ENCODE peak calls at places on chromosome 1, in nine cellular contexts. One of them, this sample, is unnamed.

GRCh38 chr1:156122519-156123355 is 8.2 kb downstream of the LMNA start:
- DNase-seq in kidney: peak
- DNase-seq in ovary: peak
- DNase-seq in stomach: peak
- DNase-seq in dorsolateral prefrontal cortex: peak
- DNase-seq in brain microvascular endothelial cell: peak
- DNase-seq in PC-9: peak
- DNase-seq in A549: peak
- DNase-seq in body of pancreas: peak
- DNase-seq in this sample: no peak

GRCh38 chr1:156126043-156126700 is 11.7 kb downstream of the LMNA start:
- DNase-seq in kidney: peak
- DNase-seq in ovary: peak
- DNase-seq in stomach: peak
- DNase-seq in dorsolateral prefrontal cortex: peak
- DNase-seq in brain microvascular endothelial cell: peak
- DNase-seq in PC-9: peak
- DNase-seq in A549: peak
- DNase-seq in body of pancreas: peak
- DNase-seq in this sample: no peak

GRCh38 chr1:25649505-25650218 is 33.1 kb downstream of the MAN1C1 start:
- DNase-seq in kidney: no peak
- DNase-seq in ovary: peak
- DNase-seq in stomach: no peak
- DNase-seq in dorsolateral prefrontal cortex: no peak
- DNase-seq in brain microvascular endothelial cell: no peak
- DNase-seq in PC-9: no peak
- DNase-seq in A549: no peak
- DNase-seq in body of pancreas: no peak
- DNase-seq in this sample: no peak

GRCh38 chr1:61605607-61606321 is 119.2 kb downstream of the TM2D1 start:
- DNase-seq in kidney: no peak
- DNase-seq in ovary: no peak
- DNase-seq in stomach: no peak
- DNase-seq in dorsolateral prefrontal cortex: no peak
- DNase-seq in brain microvascular endothelial cell: peak
- DNase-seq in PC-9: no peak
- DNase-seq in A549: no peak
- DNase-seq in body of pancreas: no peak
- DNase-seq in this sample: no peak

GRCh38 chr1:201473296-201473695 is 4.3 kb upstream of the PHLDA3 start:
- DNase-seq in kidney: no peak
- DNase-seq in ovary: no peak
- DNase-seq in stomach: no peak
- DNase-seq in dorsolateral prefrontal cortex: no peak
- DNase-seq in brain microvascular endothelial cell: no peak
- DNase-seq in PC-9: no peak
- DNase-seq in A549: no peak
- DNase-seq in body of pancreas: no peak
- DNase-seq in this sample: no peak

GRCh38 chr1:212254853-212255363 is 30.3 kb upstream of the PPP2R5A start:
- DNase-seq in kidney: no peak
- DNase-seq in ovary: no peak
- DNase-seq in stomach: no peak
- DNase-seq in dorsolateral prefrontal cortex: no peak
- DNase-seq in brain microvascular endothelial cell: no peak
- DNase-seq in PC-9: no peak
- DNase-seq in A549: peak
- DNase-seq in body of pancreas: no peak
- DNase-seq in this sample: no peak

GRCh38 chr1:2587860-2588571 is 1.4 kb downstream of the PRXL2B start:
- DNase-seq in kidney: peak
- DNase-seq in ovary: no peak
- DNase-seq in stomach: no peak
- DNase-seq in dorsolateral prefrontal cortex: no peak
- DNase-seq in brain microvascular endothelial cell: no peak
- DNase-seq in PC-9: no peak
- DNase-seq in A549: no peak
- DNase-seq in body of pancreas: no peak
- DNase-seq in this sample: peak

GRCh38 chr1:169925505-169926482 is 32.1 kb upstream of the SCYL3 start:
- DNase-seq in kidney: no peak
- DNase-seq in ovary: no peak
- DNase-seq in stomach: no peak
- DNase-seq in dorsolateral prefrontal cortex: no peak
- DNase-seq in brain microvascular endothelial cell: no peak
- DNase-seq in PC-9: no peak
- DNase-seq in A549: no peak
- DNase-seq in body of pancreas: no peak
- DNase-seq in this sample: no peak

GRCh38 chr1:100034465-100034864 is 64.7 kb downstream of the SLC35A3 start:
- DNase-seq in kidney: no peak
- DNase-seq in ovary: no peak
- DNase-seq in stomach: no peak
- DNase-seq in dorsolateral prefrontal cortex: no peak
- DNase-seq in brain microvascular endothelial cell: no peak
- DNase-seq in PC-9: no peak
- DNase-seq in A549: peak
- DNase-seq in body of pancreas: no peak
- DNase-seq in this sample: no peak

GRCh38 chr1:58618303-58618702 is 41.3 kb upstream of the TACSTD2 start:
- DNase-seq in kidney: no peak
- DNase-seq in ovary: no peak
- DNase-seq in stomach: peak
- DNase-seq in dorsolateral prefrontal cortex: no peak
- DNase-seq in brain microvascular endothelial cell: peak
- DNase-seq in PC-9: peak
- DNase-seq in A549: peak
- DNase-seq in body of pancreas: peak
- DNase-seq in this sample: no peak

GRCh38 chr1:70327306-70328076 is 27.0 kb downstream of the ANKRD13C start:
- DNase-seq in kidney: no peak
- DNase-seq in ovary: no peak
- DNase-seq in stomach: no peak
- DNase-seq in dorsolateral prefrontal cortex: no peak
- DNase-seq in brain microvascular endothelial cell: no peak
- DNase-seq in PC-9: no peak
- DNase-seq in A549: no peak
- DNase-seq in body of pancreas: no peak
- DNase-seq in this sample: no peak

GRCh38 chr1:41341756-41342562 is 19.3 kb upstream of the FOXO6 start:
- DNase-seq in kidney: no peak
- DNase-seq in ovary: peak
- DNase-seq in stomach: peak
- DNase-seq in dorsolateral prefrontal cortex: no peak
- DNase-seq in brain microvascular endothelial cell: no peak
- DNase-seq in PC-9: peak
- DNase-seq in A549: no peak
- DNase-seq in body of pancreas: peak
- DNase-seq in this sample: peak

GRCh38 chr1:177223359-177223758 is 52.6 kb downstream of the BRINP2 start:
- DNase-seq in kidney: no peak
- DNase-seq in ovary: no peak
- DNase-seq in stomach: no peak
- DNase-seq in dorsolateral prefrontal cortex: no peak
- DNase-seq in brain microvascular endothelial cell: no peak
- DNase-seq in PC-9: no peak
- DNase-seq in A549: no peak
- DNase-seq in body of pancreas: no peak
- DNase-seq in this sample: no peak

GRCh38 chr1:33743221-33743998 is 120.5 kb upstream of the HMGB4 start:
- DNase-seq in kidney: no peak
- DNase-seq in ovary: no peak
- DNase-seq in stomach: no peak
- DNase-seq in dorsolateral prefrontal cortex: no peak
- DNase-seq in brain microvascular endothelial cell: no peak
- DNase-seq in PC-9: no peak
- DNase-seq in A549: no peak
- DNase-seq in body of pancreas: no peak
- DNase-seq in this sample: no peak

GRCh38 chr1:162128693-162129356 is 59.3 kb downstream of the NOS1AP start:
- DNase-seq in kidney: no peak
- DNase-seq in ovary: no peak
- DNase-seq in stomach: no peak
- DNase-seq in dorsolateral prefrontal cortex: no peak
- DNase-seq in brain microvascular endothelial cell: no peak
- DNase-seq in PC-9: no peak
- DNase-seq in A549: no peak
- DNase-seq in body of pancreas: no peak
- DNase-seq in this sample: no peak

DNA sequence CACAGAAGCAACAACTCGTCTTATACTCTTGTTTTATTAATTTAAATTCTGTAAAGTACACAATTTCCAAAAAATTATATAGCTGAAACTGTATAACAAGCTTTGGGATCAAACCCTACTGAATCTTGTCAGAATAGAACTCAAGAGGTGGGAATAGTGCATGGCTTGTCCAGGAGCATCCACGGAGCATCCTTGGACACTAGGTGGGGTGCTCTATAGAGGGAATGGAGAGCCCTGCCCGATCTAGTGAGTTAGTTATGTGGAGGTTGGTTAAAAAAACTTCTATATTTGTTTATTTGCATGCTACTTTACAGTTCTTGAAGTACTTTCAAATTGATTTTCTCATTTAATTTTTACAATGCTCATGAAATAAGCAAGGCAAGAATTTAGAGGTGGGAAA is 28.3 kb downstream of the ROR1 start:
- DNase-seq in kidney: no peak
- DNase-seq in ovary: no peak
- DNase-seq in stomach: no peak
- DNase-seq in dorsolateral prefrontal cortex: no peak
- DNase-seq in brain microvascular endothelial cell: no peak
- DNase-seq in PC-9: no peak
- DNase-seq in A549: no peak
- DNase-seq in body of pancreas: no peak
- DNase-seq in this sample: no peak
- TF ChIP-seq CTCF in kidney: no peak
- TF ChIP-seq CTCF in ovary: no peak
- TF ChIP-seq CTCF in stomach: no peak
- TF ChIP-seq CTCF in dorsolateral prefrontal cortex: no peak
- TF ChIP-seq CTCF in brain microvascular endothelial cell: peak
- TF ChIP-seq CTCF in PC-9: no peak
- TF ChIP-seq CTCF in A549: no peak
- TF ChIP-seq CTCF in body of pancreas: no peak
- TF ChIP-seq CTCF in this sample: peak

DNA sequence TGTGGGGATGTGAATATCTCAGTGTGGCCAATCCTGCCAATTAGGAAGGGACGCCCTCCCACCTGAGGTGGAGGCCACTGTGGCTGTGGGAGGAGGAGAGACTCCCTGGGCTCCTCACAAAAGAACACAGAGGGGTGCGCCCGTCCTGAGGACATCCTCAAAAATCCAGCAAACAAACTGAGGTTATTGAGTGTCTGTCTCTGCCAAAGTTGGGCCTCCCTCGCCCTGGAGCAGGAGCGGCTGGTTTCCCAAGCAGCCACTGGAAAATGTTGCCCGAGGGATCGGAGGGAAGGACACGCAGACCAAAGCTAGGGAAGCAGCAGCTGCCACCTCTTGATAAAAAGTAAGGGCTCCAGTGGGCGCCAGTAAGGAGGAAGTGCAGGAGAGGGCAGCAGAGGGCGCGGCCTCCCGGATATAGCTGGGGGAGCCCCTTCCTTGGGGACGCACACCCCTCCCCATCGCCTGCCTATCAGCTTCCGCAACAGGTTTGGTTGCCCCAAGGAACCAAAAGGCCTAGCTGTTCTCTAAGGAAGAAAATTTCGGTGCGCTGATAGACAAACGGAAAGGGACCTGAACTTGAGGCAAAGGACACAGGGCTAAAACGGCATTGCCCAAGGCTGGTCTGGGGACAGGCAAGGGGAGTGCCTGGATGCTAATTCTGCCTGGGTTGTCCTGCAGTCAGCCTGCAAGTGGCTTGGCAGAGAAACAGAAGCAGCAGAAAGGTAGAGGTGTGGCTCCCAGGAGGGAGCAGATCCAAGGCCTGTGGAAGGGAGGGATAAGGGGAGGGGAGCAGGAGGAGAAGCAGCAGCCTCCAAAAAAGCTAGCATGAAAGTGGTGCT is 1.7 kb upstream of the GRIK3 start:
- DNase-seq in kidney: no peak
- DNase-seq in ovary: no peak
- DNase-seq in stomach: no peak
- DNase-seq in dorsolateral prefrontal cortex: no peak
- DNase-seq in brain microvascular endothelial cell: no peak
- DNase-seq in PC-9: no peak
- DNase-seq in A549: no peak
- DNase-seq in body of pancreas: no peak
- DNase-seq in this sample: no peak
- TF ChIP-seq CTCF in kidney: no peak
- TF ChIP-seq CTCF in ovary: no peak
- TF ChIP-seq CTCF in stomach: no peak
- TF ChIP-seq CTCF in dorsolateral prefrontal cortex: no peak
- TF ChIP-seq CTCF in brain microvascular endothelial cell: no peak
- TF ChIP-seq CTCF in PC-9: no peak
- TF ChIP-seq CTCF in A549: no peak
- TF ChIP-seq CTCF in body of pancreas: no peak
- TF ChIP-seq CTCF in this sample: no peak

DNA sequence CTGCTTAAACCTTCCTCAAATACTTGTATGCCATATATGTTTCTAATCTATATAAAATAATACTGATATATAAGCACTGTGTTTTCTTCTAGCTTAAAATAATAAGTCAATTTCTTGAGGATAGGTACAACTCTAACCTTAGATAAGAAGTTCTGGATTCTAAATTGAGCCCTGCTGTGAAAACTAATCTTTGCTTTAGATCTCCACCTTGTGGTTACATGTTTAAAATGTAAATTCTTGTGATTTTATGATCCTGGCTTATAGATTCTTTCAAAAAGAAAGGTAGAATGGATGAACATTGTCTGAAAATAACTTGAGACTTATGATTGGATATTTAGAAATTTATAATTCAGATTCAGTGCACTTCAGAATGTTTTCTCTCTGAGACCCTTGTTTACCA is 38.9 kb upstream of the HMCN1 start:
- DNase-seq in kidney: no peak
- DNase-seq in ovary: no peak
- DNase-seq in stomach: no peak
- DNase-seq in dorsolateral prefrontal cortex: no peak
- DNase-seq in brain microvascular endothelial cell: no peak
- DNase-seq in PC-9: no peak
- DNase-seq in A549: no peak
- DNase-seq in body of pancreas: no peak
- DNase-seq in this sample: no peak
- TF ChIP-seq CTCF in kidney: no peak
- TF ChIP-seq CTCF in ovary: no peak
- TF ChIP-seq CTCF in stomach: no peak
- TF ChIP-seq CTCF in dorsolateral prefrontal cortex: peak
- TF ChIP-seq CTCF in brain microvascular endothelial cell: no peak
- TF ChIP-seq CTCF in PC-9: peak
- TF ChIP-seq CTCF in A549: peak
- TF ChIP-seq CTCF in body of pancreas: peak
- TF ChIP-seq CTCF in this sample: peak

DNA sequence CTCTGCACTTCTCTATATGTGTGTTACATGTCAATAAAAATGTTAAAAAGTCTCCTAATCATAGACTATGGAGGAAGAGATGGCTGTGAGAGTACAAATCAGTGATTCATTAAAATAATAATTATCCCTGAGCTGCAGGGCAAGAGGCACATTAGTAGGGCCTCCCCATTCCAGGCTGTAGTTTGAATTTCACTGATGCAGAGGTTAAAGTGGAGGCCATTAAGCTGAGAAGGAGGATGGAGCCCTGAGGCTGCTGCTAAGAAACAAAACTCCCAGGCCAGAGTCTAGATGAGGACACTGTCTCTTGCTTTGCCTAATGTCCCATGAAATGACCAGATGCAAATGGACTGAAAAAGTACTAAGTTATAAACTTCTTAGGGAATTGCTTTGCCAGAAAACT is 89.1 kb upstream of the WDR26 start:
- DNase-seq in kidney: no peak
- DNase-seq in ovary: no peak
- DNase-seq in stomach: no peak
- DNase-seq in dorsolateral prefrontal cortex: no peak
- DNase-seq in brain microvascular endothelial cell: no peak
- DNase-seq in PC-9: no peak
- DNase-seq in A549: no peak
- DNase-seq in body of pancreas: no peak
- DNase-seq in this sample: no peak
- TF ChIP-seq CTCF in kidney: no peak
- TF ChIP-seq CTCF in ovary: no peak
- TF ChIP-seq CTCF in stomach: no peak
- TF ChIP-seq CTCF in dorsolateral prefrontal cortex: no peak
- TF ChIP-seq CTCF in brain microvascular endothelial cell: no peak
- TF ChIP-seq CTCF in PC-9: no peak
- TF ChIP-seq CTCF in A549: no peak
- TF ChIP-seq CTCF in body of pancreas: no peak
- TF ChIP-seq CTCF in this sample: no peak

This sample was measured in chondrocyte.